ENCODE peak calls at places on chromosomes 6 and 20, in four cellular contexts. One of them, this sample, is unnamed.

GRCh38 chr6:147837540-147837939 is 329.1 kb downstream of the SAMD5 start:
- DNase-seq in mesendoderm: no peak
- DNase-seq in IMR-90: no peak
- DNase-seq in H1: no peak
- DNase-seq in this sample: no peak

GRCh38 chr6:158830736-158831135 is 11.6 kb upstream of the EZR start:
- DNase-seq in H1: no peak
- DNase-seq in IMR-90: no peak
- DNase-seq in mesendoderm: no peak
- DNase-seq in this sample: no peak

GRCh38 chr20:3801846-3802245 is 5.7 kb downstream of the CDC25B start:
- DNase-seq in mesendoderm: no peak
- DNase-seq in IMR-90: no peak
- DNase-seq in H1: no peak
- DNase-seq in this sample: no peak

GRCh38 chr6:93418448-93419303 is 683 bp downstream of the EPHA7 start:
- DNase-seq in mesendoderm: peak; percentile 75
- DNase-seq in IMR-90: no peak
- DNase-seq in H1: no peak
- DNase-seq in this sample: peak; percentile 65

GRCh38 chr6:37077459-37078296 is 72.2 kb downstream of the FGD2 start:
- DNase-seq in H1: no peak
- DNase-seq in IMR-90: peak; percentile 95
- DNase-seq in mesendoderm: peak; percentile 58
- DNase-seq in this sample: peak; percentile 80

GRCh38 chr20:35907017-35907685 is 47.2 kb downstream of the SCAND1 start:
- DNase-seq in H1: no peak
- DNase-seq in IMR-90: no peak
- DNase-seq in mesendoderm: no peak
- DNase-seq in this sample: no peak

GRCh38 chr6:14108571-14109410 is 8.8 kb upstream of the CD83 start:
- DNase-seq in H1: no peak
- DNase-seq in mesendoderm: no peak
- DNase-seq in IMR-90: no peak
- DNase-seq in this sample: no peak

GRCh38 chr6:133340557-133340956 is 99.4 kb downstream of the EYA4 start:
- DNase-seq in mesendoderm: peak; percentile 29
- DNase-seq in H1: no peak
- DNase-seq in IMR-90: peak; percentile 56
- DNase-seq in this sample: no peak

GRCh38 chr6:22717906-22718305 is 148.5 kb downstream of the HDGFL1 start:
- DNase-seq in IMR-90: no peak
- DNase-seq in H1: no peak
- DNase-seq in mesendoderm: peak; percentile 4
- DNase-seq in this sample: no peak

GRCh38 chr6:14542670-14543366 is 425.2 kb downstream of the CD83 start:
- DNase-seq in H1: no peak
- DNase-seq in IMR-90: peak; percentile 96
- DNase-seq in mesendoderm: no peak
- DNase-seq in this sample: no peak

GRCh38 chr20:8449120-8449519 is 317.1 kb downstream of the PLCB1 start:
- DNase-seq in H1: no peak
- DNase-seq in mesendoderm: no peak
- DNase-seq in IMR-90: peak; percentile 28
- DNase-seq in this sample: no peak
- H3K4ac ChIP-seq in H1: no peak overlapping the region
- H3K4ac ChIP-seq in mesendoderm: no peak overlapping the region
- H3K4ac ChIP-seq in IMR-90: no peak overlapping the region
- H3K4ac ChIP-seq in this sample: no peak overlapping the region

DNA sequence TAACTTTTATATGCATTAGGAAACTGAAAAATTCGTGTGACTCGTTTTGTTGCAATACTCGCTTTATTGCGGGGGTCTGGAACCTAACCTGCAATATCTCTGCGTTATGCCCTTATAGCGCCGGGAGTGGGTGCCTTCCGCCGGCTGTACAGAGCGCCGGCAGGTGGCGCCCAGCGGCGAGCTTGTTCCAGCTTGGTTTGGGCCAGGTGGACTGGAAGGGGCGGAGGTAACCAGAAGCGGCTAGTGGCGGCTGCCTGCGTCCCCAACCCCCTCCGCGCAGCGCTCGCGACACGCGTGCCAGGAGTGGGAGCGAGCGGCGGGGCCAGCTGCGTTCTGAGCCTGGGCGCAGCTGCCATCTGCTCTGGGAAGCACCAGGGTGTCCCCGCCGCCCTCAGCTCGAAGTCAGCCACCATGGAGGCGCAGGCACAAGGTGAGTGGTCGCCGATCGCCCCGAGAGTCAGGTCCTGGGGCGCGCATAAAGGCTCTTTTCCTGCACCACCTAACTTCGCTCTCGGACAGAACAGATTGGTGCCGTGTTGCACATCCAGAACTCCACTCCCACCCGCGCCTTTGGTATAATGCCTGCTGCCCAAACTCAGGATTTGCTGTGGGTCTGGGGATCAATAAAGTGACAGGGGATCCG is at the start of gene TPD52L1:
- DNase-seq in H1: peak; percentile 47
- DNase-seq in IMR-90: peak; percentile 60
- DNase-seq in mesendoderm: peak; percentile 85
- DNase-seq in this sample: peak; percentile 89
- H4K8ac ChIP-seq in H1: peak within 1 kb of the TSS; percentile 39
- H4K8ac ChIP-seq in IMR-90: no peak within 1 kb of the TSS
- H4K8ac ChIP-seq in mesendoderm: no peak within 1 kb of the TSS
- H4K8ac ChIP-seq in this sample: no peak within 1 kb of the TSS

GRCh38 chr6:136709429-136709828 is 82.8 kb downstream of the MAP3K5 start:
- DNase-seq in IMR-90: no peak
- DNase-seq in mesendoderm: no peak
- DNase-seq in H1: no peak
- DNase-seq in this sample: no peak
- H4K5ac ChIP-seq in IMR-90: no peak overlapping the region
- H4K5ac ChIP-seq in mesendoderm: no peak overlapping the region
- H4K5ac ChIP-seq in H1: no peak overlapping the region
- H4K5ac ChIP-seq in this sample: no peak overlapping the region

GRCh38 chr6:163432300-163432699 is 17.8 kb downstream of the QKI start:
- DNase-seq in IMR-90: no peak
- DNase-seq in mesendoderm: no peak
- DNase-seq in H1: no peak
- DNase-seq in this sample: no peak
- H3K4ac ChIP-seq in IMR-90: no peak overlapping the region
- H3K4ac ChIP-seq in mesendoderm: no peak overlapping the region
- H3K4ac ChIP-seq in H1: no peak overlapping the region
- H3K4ac ChIP-seq in this sample: no peak overlapping the region

GRCh38 chr6:15871211-15871770 is 208.5 kb upstream of the DTNBP1 start:
- DNase-seq in H1: no peak
- DNase-seq in mesendoderm: no peak
- DNase-seq in IMR-90: no peak
- DNase-seq in this sample: no peak
- H4K8ac ChIP-seq in H1: no peak overlapping the region
- H4K8ac ChIP-seq in mesendoderm: no peak overlapping the region
- H4K8ac ChIP-seq in IMR-90: no peak overlapping the region
- H4K8ac ChIP-seq in this sample: no peak overlapping the region

GRCh38 chr6:72913797-72914196 is 291.9 kb downstream of the KCNQ5 start:
- DNase-seq in IMR-90: no peak
- DNase-seq in H1: no peak
- DNase-seq in mesendoderm: no peak
- DNase-seq in this sample: no peak
- H4K5ac ChIP-seq in IMR-90: no peak overlapping the region
- H4K5ac ChIP-seq in H1: no peak overlapping the region
- H4K5ac ChIP-seq in mesendoderm: no peak overlapping the region
- H4K5ac ChIP-seq in this sample: no peak overlapping the region

GRCh38 chr20:57231161-57231560 is 35.3 kb downstream of the BMP7 start:
- DNase-seq in H1: no peak
- DNase-seq in IMR-90: no peak
- DNase-seq in mesendoderm: no peak
- DNase-seq in this sample: no peak

GRCh38 chr20:57225830-57226229 is 40.6 kb downstream of the BMP7 start:
- DNase-seq in IMR-90: no peak
- DNase-seq in mesendoderm: no peak
- DNase-seq in H1: no peak
- DNase-seq in this sample: no peak

GRCh38 chr20:57230247-57230646 is 36.2 kb downstream of the BMP7 start:
- DNase-seq in IMR-90: no peak
- DNase-seq in H1: no peak
- DNase-seq in mesendoderm: no peak
- DNase-seq in this sample: no peak

GRCh38 chr20:57231951-57232428 is 34.5 kb downstream of the BMP7 start:
- DNase-seq in IMR-90: no peak
- DNase-seq in H1: peak; percentile 66
- DNase-seq in mesendoderm: peak; percentile 88
- DNase-seq in this sample: peak; percentile 77

GRCh38 chr20:57229490-57229889 is 37.0 kb downstream of the BMP7 start:
- DNase-seq in H1: no peak
- DNase-seq in IMR-90: no peak
- DNase-seq in mesendoderm: peak; percentile 28
- DNase-seq in this sample: no peak
- H3K4ac ChIP-seq in H1: no peak overlapping the region
- H3K4ac ChIP-seq in IMR-90: no peak overlapping the region
- H3K4ac ChIP-seq in mesendoderm: no peak overlapping the region
- H3K4ac ChIP-seq in this sample: no peak overlapping the region

DNA sequence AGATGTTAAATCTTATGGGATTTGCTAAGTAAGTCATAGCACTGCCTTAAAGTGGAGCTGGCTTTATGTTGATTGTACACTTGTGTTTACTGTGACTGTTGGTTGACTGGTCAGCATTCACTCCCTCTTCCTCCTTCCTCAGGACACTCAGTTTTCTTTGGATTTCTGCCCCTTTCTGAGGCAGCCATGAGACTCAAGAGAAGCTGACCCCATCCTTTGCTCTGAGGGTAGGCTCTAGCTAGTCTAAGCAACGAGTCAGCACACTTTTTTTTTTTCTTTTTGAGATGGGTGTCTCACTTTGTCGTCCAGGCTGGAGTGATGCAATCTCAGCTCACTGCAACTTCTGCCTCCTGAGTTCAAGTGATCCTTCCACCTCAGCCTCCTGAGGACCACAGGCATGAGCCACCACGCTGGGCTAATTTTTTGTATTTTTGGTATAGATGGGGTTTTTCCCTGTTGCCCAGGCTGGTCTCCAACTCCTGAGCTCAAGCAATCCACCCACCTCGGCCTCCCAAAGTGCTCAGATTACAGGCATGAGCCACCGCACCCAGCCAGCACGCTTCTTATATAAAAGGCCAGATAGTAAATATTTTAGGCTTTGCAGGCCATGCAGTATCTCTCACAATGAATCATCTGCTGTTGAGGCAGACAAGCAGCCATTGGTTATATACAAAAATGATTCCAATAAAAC is 191.4 kb downstream of the NFATC2 start:
- DNase-seq in IMR-90: peak; percentile 95
- DNase-seq in mesendoderm: no peak
- DNase-seq in H1: no peak
- DNase-seq in this sample: no peak
- H4K8ac ChIP-seq in IMR-90: peak overlapping the region; percentile 87
- H4K8ac ChIP-seq in mesendoderm: no peak overlapping the region
- H4K8ac ChIP-seq in H1: no peak overlapping the region
- H4K8ac ChIP-seq in this sample: no peak overlapping the region

This sample was measured in H9.